ENCODE peak calls at places on chromosomes 16 and 17, in eight cellular contexts. N is OCI-LY7; D is activated naive CD4-positive, alpha-beta T cell treated with anti-CD3 and anti-CD28 coated beads for 36 hours; F is NCI-H510A treated with DMSO at 0.1 percent for 48 hours; T is iris pigment epithelial cell; H is smooth muscle cell of the brain vasculature; W is A172; R is dorsolateral prefrontal cortex. S is an unnamed sample.
A peak's percentile ranks its signal among the peaks of the same experiment; 100 is the strongest.

GRCh38 chr16:56262148-56262878 is 71.0 kb downstream of the GNAO1 start:
- DNase-seq in R (no peak), D (peak; percentile 28), N (no peak), W (no peak), T (no peak), F (no peak), H (no peak), S (no peak)

GRCh38 chr17:57707892-57708291 is 37.2 kb downstream of the CCDC182 start:
- DNase-seq in R (peak; percentile 62), T (no peak), H (no peak), D (no peak), F (peak; percentile 75), W (no peak), N (no peak), S (no peak)

GRCh38 chr16:13863075-13863765 is 56.7 kb upstream of the ERCC4 start:
- DNase-seq in R (no peak), D (no peak), N (no peak), F (no peak), W (no peak), H (no peak), T (no peak), S (no peak)

GRCh38 chr17:41959030-41959335 is 7.6 kb upstream of the CNP start:
- DNase-seq in H (no peak), T (no peak), R (no peak), N (no peak), W (no peak), D (no peak), F (no peak), S (no peak)

GRCh38 chr16:72125635-72126428 is 32.2 kb downstream of the DHX38 start:
- DNase-seq in T (no peak), D (no peak), H (no peak), F (no peak), N (no peak), R (no peak), W (no peak), S (peak; percentile 47)

GRCh38 chr17:65538679-65539529 is 22.5 kb downstream of the AXIN2 start:
- DNase-seq in N (no peak), R (no peak), D (no peak), W (no peak), T (no peak), H (no peak), F (no peak), S (no peak)

GRCh38 chr17:60159479-60159866 is 9.7 kb downstream of the CA4 start:
- DNase-seq in R (no peak), H (no peak), N (no peak), D (no peak), F (no peak), T (no peak), W (no peak), S (no peak)

GRCh38 chr16:57735755-57736418 is at the start of gene KATNB1:
- DNase-seq in H (no peak), R (no peak), D (peak; percentile 25), W (peak; percentile 2), F (peak; percentile 38), T (peak; percentile 30), N (no peak), S (no peak)

GRCh38 chr17:76014100-76014924 is 12.8 kb downstream of the EVPL start:
- DNase-seq in W (peak; percentile 60), R (peak; percentile 54), H (peak; percentile 43), F (peak; percentile 78), N (peak; percentile 93), T (peak; percentile 60), D (peak; percentile 84), S (peak; percentile 83)

GRCh38 chr16:3364774-3365427 is 9.2 kb downstream of the OR2C1 start:
- DNase-seq in W (peak; percentile 96), N (no peak), F (peak; percentile 89), R (peak; percentile 93), T (peak; percentile 97), H (peak; percentile 83), D (peak; percentile 91), S (peak; percentile 83)

GRCh38 chr17:72682597-72682996 is 409.9 kb downstream of the SLC39A11 start:
- DNase-seq in T (peak; percentile 75), H (no peak), W (peak; percentile 79), R (no peak), N (no peak), F (no peak), D (no peak), S (no peak)

GRCh38 chr17:67223924-67224323 is 21.1 kb downstream of the HELZ start:
- DNase-seq in R (no peak), F (no peak), W (no peak), N (no peak), H (no peak), T (no peak), D (no peak), S (no peak)

GRCh38 chr16:28264656-28265055 is 27.7 kb upstream of the SBK1 start:
- DNase-seq in N (no peak), T (peak; percentile 23), H (no peak), F (no peak), W (peak; percentile 36), R (peak; percentile 75), D (no peak), S (no peak)

GRCh38 chr17:46266656-46267544 is 28.0 kb upstream of the LRRC37A start:
- DNase-seq in R (peak; percentile 56), H (peak; percentile 71), D (peak; percentile 65), W (peak; percentile 51), T (peak; percentile 87), N (peak; percentile 86), F (peak; percentile 93), S (peak; percentile 69)

GRCh38 chr16:67386861-67387455 is 6.3 kb downstream of the TPPP3 start:
- DNase-seq in D (no peak), H (no peak), T (no peak), W (no peak), N (no peak), F (no peak), R (no peak), S (no peak)

GRCh38 chr17:27091043-27091497 is 202.8 kb upstream of the WSB1 start:
- DNase-seq in F (no peak), D (no peak), W (no peak), H (no peak), R (no peak), N (no peak), T (no peak), S (no peak)

GRCh38 chr16:4917117-4917516 is 19.8 kb downstream of the PPL start:
- DNase-seq in N (no peak), R (no peak), D (no peak), H (no peak), W (peak; percentile 19), T (peak; percentile 76), F (no peak), S (no peak)

GRCh38 chr16:88606146-88606757 is 32.1 kb upstream of the IL17C start:
- DNase-seq in W (no peak), D (no peak), F (no peak), R (peak; percentile 68), T (no peak), N (no peak), H (no peak), S (no peak)

GRCh38 chr17:32335647-32336046 is 6.3 kb downstream of the C17orf75 start:
- DNase-seq in F (no peak), H (no peak), D (no peak), N (no peak), W (peak; percentile 69), R (no peak), T (peak; percentile 88), S (no peak)

GRCh38 chr16:2163211-2163881 is 7.8 kb downstream of the TRAF7 start:
- DNase-seq in N (no peak), R (no peak), D (no peak), W (peak; percentile 90), T (no peak), F (no peak), H (no peak), S (peak; percentile 91)

GRCh38 chr17:38601539-38602351 is 4.0 kb downstream of the SRCIN1 start:
- DNase-seq in D (no peak), W (no peak), F (peak; percentile 87), T (no peak), N (no peak), H (no peak), R (no peak), S (peak; percentile 88)

GRCh38 chr16:88651276-88651988 is 579 bp upstream of the CYBA start:
- DNase-seq in F (peak; percentile 75), R (no peak), W (peak; percentile 59), H (no peak), N (peak; percentile 97), D (peak; percentile 98), T (no peak), S (peak; percentile 70)

GRCh38 chr17:70989301-70989700 is 820.0 kb downstream of the KCNJ2 start:
- DNase-seq in T (no peak), H (no peak), R (no peak), N (no peak), D (no peak), W (no peak), F (no peak), S (no peak)

GRCh38 chr16:50576403-50577113 is 28.4 kb downstream of the NKD1 start:
- DNase-seq in H (no peak), F (no peak), T (no peak), N (no peak), W (no peak), R (no peak), D (no peak), S (no peak)

GRCh38 chr16:89586853-89587252 is 11.3 kb downstream of the CPNE7 start:
- DNase-seq in F (no peak), H (no peak), D (no peak), R (no peak), W (peak; percentile 44), N (no peak), T (peak; percentile 66), S (no peak)

GRCh38 chr17:44786551-44787081 is 27.8 kb downstream of the ADAM11 start:
- DNase-seq in W (no peak), T (no peak), F (no peak), N (no peak), R (peak; percentile 68), H (no peak), D (no peak), S (no peak)

GRCh38 chr16:2178321-2179106 is 17.9 kb downstream of the CASKIN1 start:
- DNase-seq in F (no peak), D (peak; percentile 12), N (no peak), T (peak; percentile 52), H (no peak), W (no peak), R (no peak), S (no peak)

GRCh38 chr16:49027420-49027819 is 254.2 kb downstream of the CBLN1 start:
- DNase-seq in W (no peak), R (no peak), N (no peak), H (no peak), D (no peak), F (no peak), T (no peak), S (no peak)

GRCh38 chr16:84600343-84601229 is 17.3 kb downstream of the COTL1 start:
- DNase-seq in H (no peak), D (peak; percentile 51), N (peak; percentile 87), T (peak; percentile 49), R (no peak), F (no peak), W (peak; percentile 57), S (no peak)

GRCh38 chr16:82835487-82836160 is 208.9 kb downstream of the CDH13 start:
- DNase-seq in H (no peak), D (no peak), W (no peak), F (no peak), T (peak; percentile 7), R (no peak), N (no peak), S (no peak)